ENCODE peak calls at places on chromosomes 1 and 21, in six cellular contexts. One of them, this sample, is unnamed.

GRCh38 chr1:74396942-74397341 is 115.5 kb downstream of the LRRC53 start:
- DNase-seq in HepG2: no peak
- DNase-seq in HL-60: peak; percentile 43
- DNase-seq in GM12878: no peak
- DNase-seq in K562: no peak
- DNase-seq in H1: no peak
- DNase-seq in this sample: no peak

GRCh38 chr1:66571789-66572188 is 37.8 kb downstream of the SGIP1 start:
- DNase-seq in HepG2: no peak
- DNase-seq in HL-60: no peak
- DNase-seq in GM12878: no peak
- DNase-seq in K562: no peak
- DNase-seq in H1: no peak
- DNase-seq in this sample: no peak

GRCh38 chr1:185439727-185440415 is 122.8 kb upstream of the IVNS1ABP start:
- DNase-seq in HepG2: no peak
- DNase-seq in HL-60: no peak
- DNase-seq in GM12878: peak; percentile 20
- DNase-seq in K562: no peak
- DNase-seq in H1: no peak
- DNase-seq in this sample: no peak

GRCh38 chr1:98422821-98423220 is 238.7 kb upstream of the SNX7 start:
- DNase-seq in HepG2: no peak
- DNase-seq in HL-60: no peak
- DNase-seq in GM12878: no peak
- DNase-seq in K562: no peak
- DNase-seq in H1: no peak
- DNase-seq in this sample: no peak

GRCh38 chr1:77672374-77672773 is 10.1 kb downstream of the ZZZ3 start:
- DNase-seq in HepG2: no peak
- DNase-seq in HL-60: no peak
- DNase-seq in GM12878: no peak
- DNase-seq in K562: no peak
- DNase-seq in H1: no peak
- DNase-seq in this sample: no peak

GRCh38 chr1:166172106-166172505 is 5.3 kb upstream of the FAM78B start:
- DNase-seq in HepG2: no peak
- DNase-seq in HL-60: no peak
- DNase-seq in GM12878: no peak
- DNase-seq in K562: no peak
- DNase-seq in H1: no peak
- DNase-seq in this sample: no peak

GRCh38 chr21:33640697-33641338 is 723 bp downstream of the CRYZL1 start:
- DNase-seq in HepG2: no peak
- DNase-seq in HL-60: peak; percentile 22
- DNase-seq in GM12878: no peak
- DNase-seq in K562: no peak
- DNase-seq in H1: no peak
- DNase-seq in this sample: peak; percentile 33

GRCh38 chr1:84946631-84947030 is 50.3 kb downstream of the MCOLN2 start:
- DNase-seq in HepG2: no peak
- DNase-seq in HL-60: no peak
- DNase-seq in GM12878: no peak
- DNase-seq in K562: no peak
- DNase-seq in H1: no peak
- DNase-seq in this sample: no peak

GRCh38 chr1:84146375-84147032 is 2.4 kb downstream of the PRKACB start:
- DNase-seq in HepG2: no peak
- DNase-seq in HL-60: no peak
- DNase-seq in GM12878: no peak
- DNase-seq in K562: no peak
- DNase-seq in H1: no peak
- DNase-seq in this sample: no peak

GRCh38 chr1:15370781-15371467 is 38.8 kb upstream of the EFHD2 start:
- DNase-seq in HepG2: peak; percentile 61
- DNase-seq in HL-60: no peak
- DNase-seq in GM12878: no peak
- DNase-seq in K562: no peak
- DNase-seq in H1: no peak
- DNase-seq in this sample: peak; percentile 40

GRCh38 chr1:215260711-215261110 is 178.2 kb downstream of the KCNK2 start:
- DNase-seq in HepG2: no peak
- DNase-seq in HL-60: no peak
- DNase-seq in GM12878: no peak
- DNase-seq in K562: no peak
- DNase-seq in H1: no peak
- DNase-seq in this sample: no peak

GRCh38 chr1:215262106-215262505 is 179.6 kb downstream of the KCNK2 start:
- DNase-seq in HepG2: no peak
- DNase-seq in HL-60: no peak
- DNase-seq in GM12878: no peak
- DNase-seq in K562: no peak
- DNase-seq in H1: no peak
- DNase-seq in this sample: no peak

GRCh38 chr1:215252164-215252563 is 169.6 kb downstream of the KCNK2 start:
- DNase-seq in HepG2: no peak
- DNase-seq in HL-60: no peak
- DNase-seq in GM12878: no peak
- DNase-seq in K562: no peak
- DNase-seq in H1: no peak
- DNase-seq in this sample: no peak

GRCh38 chr1:215251428-215251827 is 168.9 kb downstream of the KCNK2 start:
- DNase-seq in HepG2: no peak
- DNase-seq in HL-60: no peak
- DNase-seq in GM12878: no peak
- DNase-seq in K562: no peak
- DNase-seq in H1: no peak
- DNase-seq in this sample: no peak

DNA sequence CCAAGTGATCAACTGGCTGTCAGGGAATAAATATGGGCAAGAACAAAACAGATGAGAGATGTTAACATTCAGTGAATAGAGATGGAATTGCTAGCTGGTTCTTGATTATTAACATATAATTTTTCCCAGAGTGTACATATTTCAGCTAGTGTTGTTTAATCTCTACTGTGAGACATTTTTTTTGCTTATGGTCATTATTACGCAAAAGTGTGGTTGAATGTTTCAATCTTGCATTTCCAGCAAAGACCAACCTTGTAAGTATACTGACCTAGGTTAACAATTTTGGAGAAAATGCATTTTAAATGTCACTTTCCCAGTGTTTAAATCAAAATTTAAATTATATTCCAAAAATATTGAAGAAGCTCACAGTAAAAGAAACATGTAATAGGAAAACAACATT is 174.7 kb downstream of the KCNK2 start:
- DNase-seq in HepG2: no peak
- DNase-seq in HL-60: no peak
- DNase-seq in GM12878: no peak
- DNase-seq in K562: no peak
- DNase-seq in H1: no peak
- DNase-seq in this sample: no peak
- TF ChIP-seq GABPA in HepG2: no peak
- TF ChIP-seq GABPA in HL-60: no peak
- TF ChIP-seq GABPA in GM12878: no peak
- TF ChIP-seq GABPA in K562: no peak
- TF ChIP-seq GABPA in H1: no peak
- TF ChIP-seq GABPA in this sample: no peak

DNA sequence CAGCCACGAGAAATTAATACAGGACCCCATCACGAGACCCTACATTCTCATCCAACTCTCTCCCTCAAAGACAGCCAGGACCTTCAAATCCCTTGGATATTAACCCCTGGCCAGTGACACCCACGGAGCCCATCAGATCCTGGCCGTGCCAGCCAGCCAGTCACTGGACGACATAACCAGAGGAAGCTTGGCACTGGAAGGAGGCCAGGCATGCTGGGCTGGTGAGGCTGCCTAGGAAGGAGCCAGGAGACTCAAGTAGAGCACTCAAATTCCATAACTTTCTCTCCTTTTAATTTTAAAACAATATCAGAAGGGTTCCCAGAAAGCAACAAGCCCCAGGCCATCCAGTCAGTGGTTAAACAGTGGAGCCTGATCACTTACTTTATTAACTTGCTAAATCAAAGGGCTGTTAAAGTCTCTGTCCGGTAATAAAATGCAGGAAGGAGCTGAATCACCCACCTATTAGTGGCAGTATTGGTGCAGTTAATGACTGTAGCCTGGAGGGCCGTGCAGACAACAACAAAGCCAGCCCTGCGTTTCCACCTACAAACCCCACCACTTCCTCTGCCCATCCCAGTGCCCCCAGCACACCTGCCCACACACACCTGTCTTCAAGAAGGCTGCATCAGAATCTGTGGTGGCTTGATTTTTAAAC is 78.0 kb downstream of the HIVEP3 start:
- DNase-seq in HepG2: no peak
- DNase-seq in HL-60: no peak
- DNase-seq in GM12878: no peak
- DNase-seq in K562: no peak
- DNase-seq in H1: no peak
- DNase-seq in this sample: peak; percentile 11
- TF ChIP-seq POLR2AphosphoS5 in HepG2: no peak
- TF ChIP-seq POLR2AphosphoS5 in HL-60: no peak
- TF ChIP-seq POLR2AphosphoS5 in GM12878: no peak
- TF ChIP-seq POLR2AphosphoS5 in K562: no peak
- TF ChIP-seq POLR2AphosphoS5 in H1: no peak
- TF ChIP-seq POLR2AphosphoS5 in this sample: no peak

DNA sequence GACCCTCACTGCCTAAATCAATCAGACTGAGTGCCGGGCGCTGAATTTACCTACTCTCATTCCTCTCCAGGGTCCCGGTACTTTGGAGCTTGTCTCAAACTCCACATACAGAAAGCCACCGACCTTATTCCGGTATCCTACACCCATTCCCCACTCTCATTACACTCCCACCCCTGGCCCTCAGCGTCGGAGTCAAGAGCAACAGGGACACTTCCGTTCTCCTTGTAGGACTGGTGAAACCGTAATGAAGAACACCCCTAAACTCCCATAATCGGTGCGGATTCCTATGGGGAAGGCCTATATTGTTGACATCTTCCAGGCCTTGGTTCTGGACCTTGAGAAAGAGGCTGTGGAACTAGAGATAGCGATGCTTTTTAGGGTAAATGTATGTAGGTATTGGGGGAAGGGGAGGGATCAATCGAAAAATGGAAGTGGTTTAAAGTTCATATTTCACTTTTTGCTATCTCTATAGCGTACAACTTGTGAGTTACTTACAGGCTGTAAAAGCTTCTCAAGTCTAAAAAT is 862 bp downstream of the ZBED6 start:
- DNase-seq in HepG2: peak; percentile 20
- DNase-seq in HL-60: peak; percentile 52
- DNase-seq in GM12878: peak; percentile 13
- DNase-seq in K562: no peak
- DNase-seq in H1: no peak
- DNase-seq in this sample: peak; percentile 21
- TF ChIP-seq GABPA in HepG2: no peak
- TF ChIP-seq GABPA in HL-60: peak; percentile 76
- TF ChIP-seq GABPA in GM12878: peak; percentile 59
- TF ChIP-seq GABPA in K562: peak; percentile 69
- TF ChIP-seq GABPA in H1: no peak
- TF ChIP-seq GABPA in this sample: peak; percentile 34

GRCh38 chr1:156717411-156717810 is 10.9 kb upstream of the METTL25B start:
- DNase-seq in HepG2: no peak
- DNase-seq in HL-60: no peak
- DNase-seq in GM12878: no peak
- DNase-seq in K562: no peak
- DNase-seq in H1: no peak
- DNase-seq in this sample: no peak

GRCh38 chr1:156725683-156726280 is 2.5 kb upstream of the METTL25B start:
- DNase-seq in HepG2: peak; percentile 84
- DNase-seq in HL-60: peak; percentile 89
- DNase-seq in GM12878: peak; percentile 64
- DNase-seq in K562: peak; percentile 70
- DNase-seq in H1: no peak
- DNase-seq in this sample: peak; percentile 84

GRCh38 chr1:156726549-156727226 is 1.6 kb upstream of the METTL25B start:
- DNase-seq in HepG2: peak; percentile 64
- DNase-seq in HL-60: peak; percentile 83
- DNase-seq in GM12878: no peak
- DNase-seq in K562: peak; percentile 50
- DNase-seq in H1: no peak
- DNase-seq in this sample: peak; percentile 66

GRCh38 chr1:156721131-156721924 is 6.9 kb upstream of the METTL25B start:
- DNase-seq in HepG2: no peak
- DNase-seq in HL-60: no peak
- DNase-seq in GM12878: no peak
- DNase-seq in K562: no peak
- DNase-seq in H1: no peak
- DNase-seq in this sample: no peak
- TF ChIP-seq POLR2AphosphoS5 in HepG2: no peak
- TF ChIP-seq POLR2AphosphoS5 in HL-60: no peak
- TF ChIP-seq POLR2AphosphoS5 in GM12878: no peak
- TF ChIP-seq POLR2AphosphoS5 in K562: no peak
- TF ChIP-seq POLR2AphosphoS5 in H1: no peak
- TF ChIP-seq POLR2AphosphoS5 in this sample: no peak